ENCODE peak calls at places on chromosomes 1 and 21, in five cellular contexts. C, E, B, Y and H are unnamed samples.
A peak's percentile ranks its signal among the peaks of the same experiment; 100 is the strongest.

GRCh38 chr1:5572794-5573193 is 419.4 kb downstream of the NPHP4 start:
- DNase-seq in Y (no peak), E (no peak), C (no peak), B (no peak), H (no peak)

GRCh38 chr21:45698493-45698947 is 55.0 kb downstream of the PCBP3 start:
- DNase-seq in B (no peak), Y (no peak), E (no peak), C (no peak), H (no peak)

GRCh38 chr21:29217818-29218252 is 80.9 kb upstream of the BACH1 start:
- DNase-seq in B (peak; percentile 17), C (no peak), E (no peak), Y (no peak), H (no peak)

GRCh38 chr1:85088408-85088784 is 40.1 kb upstream of the MCOLN3 start:
- DNase-seq in E (no peak), C (no peak), B (no peak), Y (no peak), H (no peak)

GRCh38 chr1:201119826-201120225 is 7.2 kb downstream of the ASCL5 start:
- DNase-seq in C (no peak), E (no peak), B (no peak), Y (no peak), H (no peak)

GRCh38 chr1:165424454-165425283 is 20.3 kb downstream of the RXRG start:
- DNase-seq in B (no peak), E (no peak), Y (no peak), C (no peak), H (no peak)

GRCh38 chr1:14924455-14925325 is 228.9 kb upstream of the TMEM51 start:
- DNase-seq in Y (peak; percentile 84), E (no peak), C (no peak), B (no peak), H (peak; percentile 90)

GRCh38 chr1:12486401-12487005 is 131.5 kb downstream of the DHRS3 start:
- DNase-seq in Y (no peak), C (no peak), B (no peak), E (no peak), H (no peak)

GRCh38 chr1:151009206-151009587 is 948 bp downstream of the PRUNE1 start:
- DNase-seq in E (no peak), C (no peak), Y (no peak), B (no peak), H (no peak)

GRCh38 chr1:98331718-98332311 is 329.7 kb upstream of the SNX7 start:
- DNase-seq in Y (no peak), C (no peak), E (no peak), B (no peak), H (no peak)

GRCh38 chr1:63148825-63149645 is 173.3 kb upstream of the FOXD3 start:
- DNase-seq in Y (peak; percentile 23), B (peak; percentile 32), C (peak; percentile 60), E (no peak), H (peak; percentile 41)

GRCh38 chr1:218412181-218412580 is 67.0 kb downstream of the TGFB2 start:
- DNase-seq in Y (no peak), B (no peak), E (no peak), C (no peak), H (no peak)

GRCh38 chr1:65207317-65207716 is 59.3 kb downstream of the AK4 start:
- DNase-seq in Y (no peak), C (no peak), E (no peak), B (no peak), H (no peak)

GRCh38 chr1:109513110-109513702 is 3.7 kb upstream of the AMIGO1 start:
- DNase-seq in E (peak; percentile 26), Y (no peak), C (no peak), B (no peak), H (no peak)

GRCh38 chr1:87334351-87335174 is 5.9 kb downstream of the LMO4 start:
- DNase-seq in E (no peak), C (peak; percentile 71), B (no peak), Y (peak; percentile 48), H (peak; percentile 42)

GRCh38 chr1:226991920-226992319 is 51.8 kb downstream of the COQ8A start:
- DNase-seq in Y (no peak), C (no peak), B (no peak), E (no peak), H (no peak)

GRCh38 chr1:46764406-46764805 is 34.4 kb upstream of the CYP4B1 start:
- DNase-seq in E (no peak), B (no peak), C (no peak), Y (no peak), H (no peak)

GRCh38 chr1:76138217-76138616 is 63.7 kb downstream of the ST6GALNAC3 start:
- DNase-seq in Y (no peak), C (no peak), B (no peak), E (no peak), H (no peak)

GRCh38 chr1:203038891-203039608 is 12.8 kb downstream of the PPFIA4 start:
- DNase-seq in C (peak; percentile 86), Y (peak; percentile 81), B (peak; percentile 34), E (no peak), H (peak; percentile 84)

GRCh38 chr1:183074215-183074614 is 51.0 kb downstream of the LAMC1 start:
- DNase-seq in B (no peak), E (no peak), C (no peak), Y (no peak), H (no peak)

GRCh38 chr1:164361927-164362326 is 197.1 kb upstream of the PBX1 start:
- DNase-seq in C (no peak), B (no peak), E (no peak), Y (no peak), H (no peak)

GRCh38 chr1:200379431-200379755 is 30.4 kb downstream of the ZNF281 start:
- DNase-seq in E (no peak), B (peak; percentile 36), C (no peak), Y (no peak), H (peak; percentile 7)

GRCh38 chr1:6495041-6495441 is 3.6 kb upstream of the PLEKHG5 start:
- DNase-seq in Y (no peak), C (no peak), B (no peak), E (no peak), H (peak; percentile 89)

GRCh38 chr1:34688358-34688757 is 66.5 kb upstream of the GJB5 start:
- DNase-seq in Y (no peak), C (no peak), B (peak; percentile 22), E (no peak), H (no peak)

GRCh38 chr1:100713636-100714035 is 5.9 kb upstream of the VCAM1 start:
- DNase-seq in E (no peak), Y (no peak), C (no peak), B (no peak), H (no peak)

GRCh38 chr21:37071561-37072238 is 1.2 kb downstream of the PIGP start:
- DNase-seq in E (no peak), B (no peak), Y (peak; percentile 26), C (no peak), H (peak; percentile 34)

GRCh38 chr1:15195420-15196052 is 42.0 kb downstream of the TMEM51 start:
- DNase-seq in E (no peak), B (no peak), C (no peak), Y (no peak), H (no peak)

GRCh38 chr21:27694667-27695066 is 727.8 kb upstream of the ADAMTS5 start:
- DNase-seq in E (no peak), B (no peak), C (no peak), Y (no peak), H (no peak)

GRCh38 chr1:26705788-26706237 is 10.0 kb downstream of the ARID1A start:
- DNase-seq in C (no peak), E (no peak), B (peak; percentile 81), Y (no peak), H (no peak)

GRCh38 chr1:9784508-9785133 is 39.1 kb downstream of the CLSTN1 start:
- DNase-seq in Y (peak; percentile 64), C (no peak), E (peak; percentile 61), B (peak; percentile 63), H (peak; percentile 68)

GRCh38 chr1:240492832-240493440 is 119.0 kb downstream of the GREM2 start:
- DNase-seq in E (no peak), B (no peak), Y (peak; percentile 35), C (peak; percentile 78), H (peak; percentile 64)

DNA sequence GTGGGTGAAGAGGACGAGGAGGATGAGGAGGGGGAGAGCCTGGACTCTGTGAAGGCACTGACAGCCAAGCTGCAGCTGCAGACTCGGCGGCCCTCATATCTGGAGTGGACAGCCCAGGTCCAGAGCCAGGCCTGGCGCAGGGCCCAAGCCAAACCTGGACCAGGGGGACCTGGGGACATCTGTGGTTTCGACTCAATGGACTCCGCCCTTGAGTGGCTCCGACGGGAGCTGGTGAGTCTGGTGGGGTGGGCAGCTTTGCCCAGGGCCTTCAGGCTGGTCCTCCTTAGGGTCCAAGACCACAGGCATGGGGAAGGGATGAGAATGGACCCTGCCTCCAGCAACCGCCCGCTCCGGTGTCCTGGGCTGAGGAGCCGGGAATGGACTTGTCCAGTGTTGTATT is 430 bp downstream of the FAM167B start:
- DNase-seq in E (no peak), Y (no peak), C (no peak), B (no peak), H (no peak)
- H3K4me2 ChIP-seq in E (no peak overlapping the region), Y (no peak overlapping the region), C (no peak overlapping the region), B (peak overlapping the region; percentile 72), H (peak overlapping the region; percentile 44)

GRCh38 chr1:174990382-174990999 is 9.3 kb upstream of the CACYBP start:
- DNase-seq in Y (peak; percentile 24), C (no peak), E (no peak), B (peak; percentile 60), H (peak; percentile 49)
- TF ChIP-seq GABPA in Y (no peak), C (no peak), E (no peak), B (no peak), H (no peak)

DNA sequence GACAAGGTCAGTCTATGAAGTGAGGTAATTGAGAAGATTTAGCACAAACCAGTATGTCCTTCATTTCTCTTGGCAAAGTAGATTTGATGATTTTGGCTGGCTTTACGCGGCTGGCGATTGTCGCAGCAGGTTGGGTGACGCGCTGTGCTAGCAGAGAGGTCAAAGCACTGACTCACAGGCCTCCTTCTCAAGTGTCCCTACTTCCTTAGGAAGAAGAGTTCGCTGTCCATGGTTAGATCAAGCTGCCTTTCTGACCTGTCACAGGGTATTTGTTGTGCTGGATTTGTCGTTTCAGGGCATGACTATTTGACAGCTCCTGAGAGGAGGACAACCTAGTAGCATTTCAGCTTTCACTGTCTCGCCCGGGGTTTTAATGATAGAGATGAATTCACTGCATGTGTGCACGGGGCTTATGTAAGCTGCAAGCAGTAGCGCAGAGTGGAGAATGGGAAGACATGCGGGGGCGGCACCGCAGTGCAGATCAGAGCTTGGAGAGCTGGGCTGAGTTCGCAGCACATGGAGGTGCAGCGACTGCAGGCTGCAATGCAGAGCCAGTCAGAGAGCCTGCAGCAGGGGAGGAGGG is 32.8 kb downstream of the XCL1 start:
- DNase-seq in C (peak; percentile 52), B (no peak), Y (no peak), E (no peak), H (no peak)
- TF ChIP-seq JUND in C (no peak), B (no peak), Y (no peak), E (no peak), H (no peak)

DNA sequence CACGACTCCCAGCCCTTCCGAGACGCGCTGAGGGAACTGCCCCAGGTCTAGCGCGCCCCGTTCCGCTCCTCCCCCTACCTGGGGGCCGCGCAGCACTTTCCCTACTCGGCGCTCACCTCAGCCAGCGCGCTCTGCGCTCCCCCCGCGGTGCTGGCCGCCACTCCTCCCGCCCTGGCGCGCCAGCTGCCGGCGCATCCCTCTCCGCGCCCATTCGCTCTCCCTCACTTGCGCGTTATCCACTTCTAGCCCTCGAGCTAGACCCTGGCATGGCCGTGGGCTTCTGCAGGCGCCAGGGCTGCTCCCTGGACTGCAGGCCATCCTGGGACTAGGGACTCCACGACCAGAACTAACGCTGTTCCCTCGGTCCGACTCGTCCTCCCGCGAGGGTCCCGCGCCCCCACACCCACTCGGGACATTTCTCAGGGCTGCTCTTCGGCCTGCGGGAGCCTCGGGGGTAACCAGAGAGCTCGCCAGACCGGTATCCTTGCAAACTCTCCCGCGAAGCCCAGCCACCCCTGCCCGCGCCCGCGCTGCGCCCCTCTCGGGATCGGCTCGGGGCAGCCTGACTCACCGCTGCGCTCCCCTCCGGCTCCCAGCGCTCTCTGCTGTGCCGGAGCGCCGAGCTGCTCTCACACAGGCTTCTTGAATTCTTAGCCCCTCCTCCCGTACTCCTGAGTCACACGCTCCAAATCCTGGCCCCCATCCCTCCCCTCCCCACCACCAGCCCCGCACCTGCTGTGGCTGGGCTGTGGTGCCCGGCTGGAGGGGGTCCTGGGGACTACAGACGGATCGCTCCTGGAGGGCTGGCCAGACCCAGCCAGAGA is at the start of gene NGF:
- DNase-seq in C (peak; percentile 82), B (no peak), E (no peak), Y (no peak), H (peak; percentile 83)
- H3K4me2 ChIP-seq in C (peak within 1 kb of the TSS; percentile 99), B (no peak within 1 kb of the TSS), E (no peak within 1 kb of the TSS), Y (no peak within 1 kb of the TSS), H (peak within 1 kb of the TSS; percentile 98)